ENCODE peak calls at places on chromosomes 13 and 19, in eight cellular contexts. One of them, this sample, is unnamed.

GRCh38 chr13:40974460-40975407 is 44.4 kb downstream of the ELF1 start:
- DNase-seq in H9: peak
- DNase-seq in mammary epithelial cell: peak
- DNase-seq in GM20000: peak
- DNase-seq in spleen: no peak
- DNase-seq in cardiac fibroblast: peak
- DNase-seq in fibroblast of lung: peak
- DNase-seq in heart left ventricle: no peak
- DNase-seq in this sample: peak

GRCh38 chr19:19858751-19859150 is 6.9 kb upstream of the ZNF253 start:
- DNase-seq in GM20000: no peak
- DNase-seq in mammary epithelial cell: no peak
- DNase-seq in fibroblast of lung: no peak
- DNase-seq in H9: no peak
- DNase-seq in cardiac fibroblast: no peak
- DNase-seq in spleen: no peak
- DNase-seq in heart left ventricle: no peak
- DNase-seq in this sample: no peak

GRCh38 chr19:2050991-2051770 is at the start of gene MKNK2:
- DNase-seq in mammary epithelial cell: peak
- DNase-seq in spleen: peak
- DNase-seq in fibroblast of lung: peak
- DNase-seq in GM20000: peak
- DNase-seq in heart left ventricle: peak
- DNase-seq in cardiac fibroblast: peak
- DNase-seq in H9: peak
- DNase-seq in this sample: peak

GRCh38 chr13:45595968-45596367 is 19.6 kb downstream of the ERICH6B start:
- DNase-seq in GM20000: no peak
- DNase-seq in mammary epithelial cell: peak
- DNase-seq in H9: no peak
- DNase-seq in fibroblast of lung: no peak
- DNase-seq in spleen: no peak
- DNase-seq in cardiac fibroblast: no peak
- DNase-seq in heart left ventricle: no peak
- DNase-seq in this sample: peak

GRCh38 chr19:41746593-41747227 is 8.6 kb upstream of the CEACAM6 start:
- DNase-seq in spleen: no peak
- DNase-seq in mammary epithelial cell: peak
- DNase-seq in H9: peak
- DNase-seq in fibroblast of lung: peak
- DNase-seq in cardiac fibroblast: peak
- DNase-seq in GM20000: peak
- DNase-seq in heart left ventricle: peak
- DNase-seq in this sample: peak

GRCh38 chr19:34274284-34274826 is 20.0 kb downstream of the GARRE1 start:
- DNase-seq in cardiac fibroblast: peak
- DNase-seq in mammary epithelial cell: no peak
- DNase-seq in heart left ventricle: no peak
- DNase-seq in GM20000: no peak
- DNase-seq in H9: no peak
- DNase-seq in fibroblast of lung: peak
- DNase-seq in spleen: no peak
- DNase-seq in this sample: no peak

GRCh38 chr13:105920375-105920774 is 615.1 kb downstream of the EFNB2 start:
- DNase-seq in mammary epithelial cell: peak
- DNase-seq in H9: no peak
- DNase-seq in heart left ventricle: no peak
- DNase-seq in spleen: no peak
- DNase-seq in fibroblast of lung: peak
- DNase-seq in cardiac fibroblast: peak
- DNase-seq in GM20000: no peak
- DNase-seq in this sample: peak

GRCh38 chr13:112968380-112968909 is 569 bp upstream of the MCF2L start:
- DNase-seq in GM20000: peak
- DNase-seq in mammary epithelial cell: no peak
- DNase-seq in H9: no peak
- DNase-seq in heart left ventricle: peak
- DNase-seq in fibroblast of lung: no peak
- DNase-seq in spleen: peak
- DNase-seq in cardiac fibroblast: no peak
- DNase-seq in this sample: no peak

GRCh38 chr13:111255228-111255790 is 65.1 kb upstream of the TEX29 start:
- DNase-seq in GM20000: no peak
- DNase-seq in cardiac fibroblast: no peak
- DNase-seq in heart left ventricle: no peak
- DNase-seq in spleen: no peak
- DNase-seq in fibroblast of lung: no peak
- DNase-seq in H9: no peak
- DNase-seq in mammary epithelial cell: no peak
- DNase-seq in this sample: no peak

GRCh38 chr13:100129605-100130004 is 40.7 kb downstream of the PCCA start:
- DNase-seq in H9: no peak
- DNase-seq in heart left ventricle: no peak
- DNase-seq in fibroblast of lung: no peak
- DNase-seq in spleen: no peak
- DNase-seq in mammary epithelial cell: no peak
- DNase-seq in GM20000: peak
- DNase-seq in cardiac fibroblast: peak
- DNase-seq in this sample: no peak

GRCh38 chr13:75771818-75772217 is 135.7 kb downstream of the LMO7 start:
- DNase-seq in H9: no peak
- DNase-seq in GM20000: no peak
- DNase-seq in spleen: no peak
- DNase-seq in cardiac fibroblast: peak
- DNase-seq in heart left ventricle: no peak
- DNase-seq in fibroblast of lung: peak
- DNase-seq in mammary epithelial cell: peak
- DNase-seq in this sample: peak

GRCh38 chr19:19582471-19582870 is 36.0 kb downstream of the PBX4 start:
- DNase-seq in spleen: no peak
- DNase-seq in mammary epithelial cell: no peak
- DNase-seq in heart left ventricle: no peak
- DNase-seq in H9: no peak
- DNase-seq in GM20000: no peak
- DNase-seq in cardiac fibroblast: no peak
- DNase-seq in fibroblast of lung: no peak
- DNase-seq in this sample: no peak

GRCh38 chr19:41226053-41226873 is 7.2 kb downstream of the AXL start:
- DNase-seq in cardiac fibroblast: peak
- DNase-seq in fibroblast of lung: peak
- DNase-seq in H9: peak
- DNase-seq in mammary epithelial cell: no peak
- DNase-seq in GM20000: peak
- DNase-seq in spleen: no peak
- DNase-seq in heart left ventricle: peak
- DNase-seq in this sample: peak

GRCh38 chr13:95176611-95177259 is 124.5 kb downstream of the ABCC4 start:
- DNase-seq in cardiac fibroblast: no peak
- DNase-seq in heart left ventricle: no peak
- DNase-seq in GM20000: no peak
- DNase-seq in mammary epithelial cell: no peak
- DNase-seq in spleen: no peak
- DNase-seq in fibroblast of lung: peak
- DNase-seq in H9: no peak
- DNase-seq in this sample: no peak

GRCh38 chr19:57583521-57584416 is at the start of gene ZIK1:
- DNase-seq in mammary epithelial cell: peak
- DNase-seq in fibroblast of lung: peak
- DNase-seq in H9: peak
- DNase-seq in spleen: peak
- DNase-seq in cardiac fibroblast: peak
- DNase-seq in GM20000: peak
- DNase-seq in heart left ventricle: peak
- DNase-seq in this sample: no peak

GRCh38 chr19:57583104-57583520 is 833 bp upstream of the ZIK1 start:
- DNase-seq in H9: peak
- DNase-seq in spleen: no peak
- DNase-seq in fibroblast of lung: no peak
- DNase-seq in cardiac fibroblast: no peak
- DNase-seq in heart left ventricle: no peak
- DNase-seq in GM20000: no peak
- DNase-seq in mammary epithelial cell: no peak
- DNase-seq in this sample: no peak

GRCh38 chr19:57576661-57577060 is 2.0 kb downstream of the ZNF416 start:
- DNase-seq in GM20000: no peak
- DNase-seq in fibroblast of lung: no peak
- DNase-seq in mammary epithelial cell: no peak
- DNase-seq in spleen: no peak
- DNase-seq in H9: no peak
- DNase-seq in heart left ventricle: no peak
- DNase-seq in cardiac fibroblast: no peak
- DNase-seq in this sample: no peak

GRCh38 chr19:57578487-57579205 is at the start of gene ZNF416:
- DNase-seq in H9: peak
- DNase-seq in cardiac fibroblast: peak
- DNase-seq in heart left ventricle: peak
- DNase-seq in mammary epithelial cell: peak
- DNase-seq in GM20000: peak
- DNase-seq in spleen: peak
- DNase-seq in fibroblast of lung: peak
- DNase-seq in this sample: peak
- TF ChIP-seq CTCF in H9: peak
- TF ChIP-seq CTCF in cardiac fibroblast: peak
- TF ChIP-seq CTCF in heart left ventricle: peak
- TF ChIP-seq CTCF in mammary epithelial cell: no peak
- TF ChIP-seq CTCF in GM20000: no peak
- TF ChIP-seq CTCF in spleen: no peak
- TF ChIP-seq CTCF in fibroblast of lung: peak
- TF ChIP-seq CTCF in this sample: no peak

GRCh38 chr13:33109319-33109718 is 93.1 kb downstream of the KL start:
- DNase-seq in mammary epithelial cell: no peak
- DNase-seq in cardiac fibroblast: peak
- DNase-seq in spleen: no peak
- DNase-seq in H9: no peak
- DNase-seq in fibroblast of lung: no peak
- DNase-seq in GM20000: no peak
- DNase-seq in heart left ventricle: no peak
- DNase-seq in this sample: no peak

GRCh38 chr13:33110386-33110712 is 94.1 kb downstream of the KL start:
- DNase-seq in cardiac fibroblast: no peak
- DNase-seq in spleen: no peak
- DNase-seq in H9: no peak
- DNase-seq in GM20000: no peak
- DNase-seq in fibroblast of lung: no peak
- DNase-seq in heart left ventricle: no peak
- DNase-seq in mammary epithelial cell: no peak
- DNase-seq in this sample: no peak

GRCh38 chr13:33108620-33109019 is 92.4 kb downstream of the KL start:
- DNase-seq in H9: no peak
- DNase-seq in fibroblast of lung: peak
- DNase-seq in mammary epithelial cell: no peak
- DNase-seq in spleen: no peak
- DNase-seq in GM20000: no peak
- DNase-seq in cardiac fibroblast: peak
- DNase-seq in heart left ventricle: no peak
- DNase-seq in this sample: no peak

GRCh38 chr13:33110713-33111413 is 94.6 kb downstream of the KL start:
- DNase-seq in cardiac fibroblast: peak
- DNase-seq in spleen: no peak
- DNase-seq in mammary epithelial cell: no peak
- DNase-seq in heart left ventricle: peak
- DNase-seq in fibroblast of lung: peak
- DNase-seq in H9: no peak
- DNase-seq in GM20000: peak
- DNase-seq in this sample: no peak

DNA sequence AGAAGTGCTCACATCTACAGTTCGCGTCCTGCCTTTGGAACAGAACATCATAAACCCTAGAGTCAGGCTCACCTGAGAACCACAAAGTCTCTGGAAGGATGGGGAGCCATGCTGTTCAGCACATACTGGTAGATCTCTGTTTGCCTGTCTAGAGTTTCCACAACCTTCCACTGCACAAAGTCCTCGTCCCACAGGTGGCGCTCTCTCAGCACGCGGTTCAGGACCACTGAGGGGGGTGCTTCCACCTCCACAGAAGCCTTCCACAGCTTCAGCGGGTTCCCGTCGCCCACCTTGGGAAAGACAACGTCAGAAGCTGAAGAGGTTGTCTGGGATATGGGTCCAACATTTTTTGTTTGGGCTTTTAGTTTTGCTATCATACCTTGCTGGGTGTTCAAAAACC is 93.6 kb downstream of the KL start:
- DNase-seq in fibroblast of lung: no peak
- DNase-seq in GM20000: peak
- DNase-seq in cardiac fibroblast: no peak
- DNase-seq in spleen: no peak
- DNase-seq in mammary epithelial cell: no peak
- DNase-seq in H9: peak
- DNase-seq in heart left ventricle: no peak
- DNase-seq in this sample: no peak
- TF ChIP-seq CTCF in fibroblast of lung: peak
- TF ChIP-seq CTCF in GM20000: peak
- TF ChIP-seq CTCF in cardiac fibroblast: peak
- TF ChIP-seq CTCF in spleen: no peak
- TF ChIP-seq CTCF in mammary epithelial cell: peak
- TF ChIP-seq CTCF in H9: peak
- TF ChIP-seq CTCF in heart left ventricle: peak
- TF ChIP-seq CTCF in this sample: no peak

DNA sequence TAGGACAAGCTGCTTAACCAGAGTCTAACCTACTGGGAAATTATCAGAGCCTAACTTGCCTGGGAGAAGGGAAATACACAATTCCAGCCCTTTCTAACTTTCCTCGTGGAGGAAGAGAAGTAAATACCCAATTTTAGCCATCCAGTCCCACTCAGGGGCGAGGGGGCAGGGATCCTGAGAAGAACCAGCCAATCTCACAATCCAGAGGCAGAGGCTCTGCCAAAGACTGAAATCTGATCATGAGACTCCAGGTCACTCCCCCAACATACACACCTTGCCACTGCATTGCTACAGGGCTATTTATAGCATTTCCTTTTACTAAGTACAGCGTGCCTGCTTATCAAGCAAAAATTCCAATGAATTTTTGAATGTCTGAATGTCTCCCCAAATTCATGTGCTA is 1687.6 kb downstream of the EFNB2 start:
- DNase-seq in fibroblast of lung: no peak
- DNase-seq in heart left ventricle: no peak
- DNase-seq in cardiac fibroblast: no peak
- DNase-seq in spleen: no peak
- DNase-seq in H9: no peak
- DNase-seq in mammary epithelial cell: no peak
- DNase-seq in GM20000: no peak
- DNase-seq in this sample: peak
- TF ChIP-seq CTCF in fibroblast of lung: no peak
- TF ChIP-seq CTCF in heart left ventricle: no peak
- TF ChIP-seq CTCF in cardiac fibroblast: no peak
- TF ChIP-seq CTCF in spleen: no peak
- TF ChIP-seq CTCF in H9: no peak
- TF ChIP-seq CTCF in mammary epithelial cell: no peak
- TF ChIP-seq CTCF in GM20000: no peak
- TF ChIP-seq CTCF in this sample: no peak

DNA sequence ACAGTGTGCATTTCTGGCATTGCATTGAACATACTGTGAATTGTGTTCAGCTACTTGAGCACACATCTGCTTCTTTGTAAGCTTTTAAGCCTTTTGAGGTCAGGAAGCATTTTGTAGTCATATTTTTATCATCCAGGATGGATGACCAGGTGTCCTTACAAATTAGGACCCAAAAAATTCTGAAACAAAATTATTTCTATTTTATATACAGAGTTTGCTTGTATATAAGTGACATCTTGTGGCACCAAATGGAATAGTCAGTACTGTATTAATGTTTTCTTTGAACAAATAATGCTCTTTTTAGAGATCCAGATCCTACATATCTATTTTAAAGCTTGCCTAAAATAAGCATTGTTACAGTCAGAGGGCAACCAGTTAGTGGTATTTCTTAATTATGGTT is 9.5 kb upstream of the SUPT20H start:
- DNase-seq in mammary epithelial cell: no peak
- DNase-seq in spleen: no peak
- DNase-seq in heart left ventricle: no peak
- DNase-seq in H9: no peak
- DNase-seq in GM20000: no peak
- DNase-seq in fibroblast of lung: peak
- DNase-seq in cardiac fibroblast: peak
- DNase-seq in this sample: no peak
- TF ChIP-seq CTCF in mammary epithelial cell: peak
- TF ChIP-seq CTCF in spleen: no peak
- TF ChIP-seq CTCF in heart left ventricle: no peak
- TF ChIP-seq CTCF in H9: no peak
- TF ChIP-seq CTCF in GM20000: no peak
- TF ChIP-seq CTCF in fibroblast of lung: no peak
- TF ChIP-seq CTCF in cardiac fibroblast: peak
- TF ChIP-seq CTCF in this sample: peak

This sample was measured in MCF 10A.